ENCODE peak calls at places on chromosomes 13 and 19, in six cellular contexts. S, Q, L, M, V and R are unnamed samples.

GRCh38 chr13:102002271-102002670 is 399.6 kb downstream of the FGF14 start:
- DNase-seq in S (no peak), Q (peak), L (no peak), M (no peak), V (no peak), R (no peak)

GRCh38 chr13:46113596-46113995 is 8.8 kb upstream of the CPB2 start:
- DNase-seq in S (no peak), Q (peak), L (no peak), M (no peak), V (peak), R (no peak)

GRCh38 chr19:19670070-19670551 is 1.5 kb downstream of the ZNF101 start:
- DNase-seq in S (no peak), Q (no peak), L (peak), M (no peak), V (no peak), R (no peak)

GRCh38 chr19:41999071-41999877 is 5.2 kb upstream of the ATP1A3 start:
- DNase-seq in S (no peak), Q (no peak), L (peak), M (no peak), V (peak), R (no peak)

GRCh38 chr19:860481-861098 is 1.1 kb downstream of the CFD start:
- DNase-seq in S (no peak), Q (peak), L (peak), M (peak), V (peak), R (no peak)

GRCh38 chr19:29809795-29810503 is 1.8 kb upstream of the CCNE1 start:
- DNase-seq in S (no peak), Q (no peak), L (no peak), M (no peak), V (no peak), R (no peak)

GRCh38 chr19:10692673-10693264 is 8.5 kb upstream of the QTRT1 start:
- DNase-seq in S (no peak), Q (no peak), L (peak), M (no peak), V (no peak), R (no peak)

GRCh38 chr19:30305346-30306060 is 66.7 kb upstream of the ZNF536 start:
- DNase-seq in S (no peak), Q (no peak), L (no peak), M (no peak), V (no peak), R (no peak)

GRCh38 chr19:8585894-8586750 is 8.9 kb upstream of the MYO1F start:
- DNase-seq in S (no peak), Q (no peak), L (peak), M (no peak), V (peak), R (no peak)

GRCh38 chr13:106291006-106291405 is 244.5 kb downstream of the EFNB2 start:
- DNase-seq in S (no peak), Q (peak), L (no peak), M (no peak), V (no peak), R (no peak)

GRCh38 chr19:5588441-5588840 is 20.7 kb upstream of the TINCR start:
- DNase-seq in S (no peak), Q (peak), L (no peak), M (no peak), V (peak), R (no peak)

GRCh38 chr19:41427647-41428480 is 690 bp upstream of the B3GNT8 start:
- DNase-seq in S (no peak), Q (no peak), L (peak), M (no peak), V (peak), R (peak)

GRCh38 chr13:23500858-23501257 is 67.4 kb upstream of the SACS start:
- DNase-seq in S (no peak), Q (peak), L (no peak), M (no peak), V (peak), R (no peak)

GRCh38 chr13:36778083-36778671 is 40.8 kb upstream of the RFXAP start:
- DNase-seq in S (no peak), Q (peak), L (peak), M (no peak), V (peak), R (no peak)

GRCh38 chr19:1102407-1103106 is 1.2 kb upstream of the GPX4 start:
- DNase-seq in S (peak), Q (peak), L (no peak), M (peak), V (no peak), R (no peak)

GRCh38 chr19:19655051-19655594 is 8.4 kb downstream of the ATP13A1 start:
- DNase-seq in S (no peak), Q (no peak), L (no peak), M (no peak), V (no peak), R (no peak)

GRCh38 chr13:113064534-113065405 is 40.8 kb upstream of the F7 start:
- DNase-seq in S (no peak), Q (peak), L (no peak), M (no peak), V (peak), R (no peak)

GRCh38 chr13:94829801-94830200 is 117.5 kb upstream of the SOX21 start:
- DNase-seq in S (no peak), Q (no peak), L (no peak), M (no peak), V (no peak), R (no peak)

GRCh38 chr19:13861714-13862531 is 15.0 kb upstream of the NANOS3 start:
- DNase-seq in S (peak), Q (peak), L (peak), M (peak), V (peak), R (peak)

GRCh38 chr13:97768134-97768533 is 185.3 kb upstream of the IPO5 start:
- DNase-seq in S (no peak), Q (no peak), L (no peak), M (no peak), V (no peak), R (no peak)

GRCh38 chr13:48654511-48654910 is 782 bp downstream of the CYSLTR2 start:
- DNase-seq in S (no peak), Q (no peak), L (no peak), M (no peak), V (no peak), R (no peak)

GRCh38 chr19:18063463-18063862 is 23.3 kb downstream of the IL12RB1 start:
- DNase-seq in S (no peak), Q (no peak), L (peak), M (no peak), V (no peak), R (no peak)

GRCh38 chr13:51998723-51999471 is 12.4 kb downstream of the ATP7B start:
- DNase-seq in S (no peak), Q (no peak), L (peak), M (no peak), V (no peak), R (no peak)

GRCh38 chr19:7970716-7971448 is 27.4 kb upstream of the TIMM44 start:
- DNase-seq in S (no peak), Q (peak), L (peak), M (no peak), V (peak), R (no peak)

GRCh38 chr13:110711778-110712070 is 1.8 kb upstream of the ING1 start:
- DNase-seq in S (no peak), Q (peak), L (no peak), M (no peak), V (peak), R (no peak)

GRCh38 chr19:35357867-35358573 is at the start of gene FFAR3:
- DNase-seq in S (peak), Q (no peak), L (peak), M (peak), V (peak), R (no peak)

GRCh38 chr19:1618157-1619093 is 13.2 kb upstream of the UQCR11 start:
- DNase-seq in S (no peak), Q (peak), L (peak), M (no peak), V (no peak), R (no peak)

GRCh38 chr19:41175825-41176734 is 16.9 kb upstream of the CYP2S1 start:
- DNase-seq in S (no peak), Q (peak), L (peak), M (peak), V (peak), R (peak)

DNA sequence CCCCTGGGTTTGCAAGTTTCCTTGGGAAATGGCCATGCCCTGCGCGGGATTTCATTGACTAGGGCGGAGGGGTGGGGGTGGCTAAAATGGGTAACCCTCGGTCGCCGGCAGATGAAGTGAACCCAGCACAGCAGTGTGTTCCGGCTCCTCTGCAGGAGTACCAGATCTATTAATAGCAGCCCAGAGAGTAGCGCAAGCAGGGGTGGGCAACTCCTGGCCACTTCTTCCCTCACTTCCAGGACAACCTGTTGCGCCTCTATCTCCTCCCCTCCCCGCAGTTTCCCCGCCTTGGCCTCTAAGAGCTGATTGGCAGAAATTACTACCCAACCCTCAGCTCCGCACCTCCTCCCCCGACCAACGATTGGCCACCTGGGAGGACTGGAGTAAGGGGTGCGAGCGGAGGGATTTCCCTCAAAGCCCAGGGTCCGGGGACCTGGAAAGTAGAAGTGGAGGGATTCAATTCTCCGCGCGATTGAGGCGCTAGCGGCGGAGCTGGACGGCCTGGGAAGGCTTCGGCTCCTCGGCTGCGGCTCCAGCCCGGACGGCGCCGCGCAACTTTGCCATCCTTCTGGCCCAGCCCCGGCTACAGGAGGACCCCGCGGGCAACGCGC is at the start of gene FREM2:
- DNase-seq in S (no peak), Q (peak), L (peak), M (no peak), V (peak), R (peak)
- H3K4me3 ChIP-seq in S (peak), Q (peak), L (peak), M (no peak), V (peak), R (peak)

GRCh38 chr13:72164811-72165210 is 297.8 kb upstream of the DACH1 start:
- DNase-seq in S (no peak), Q (no peak), L (no peak), M (no peak), V (no peak), R (no peak)

GRCh38 chr13:72163671-72164070 is 296.7 kb upstream of the DACH1 start:
- DNase-seq in S (no peak), Q (no peak), L (peak), M (no peak), V (no peak), R (no peak)

GRCh38 chr13:72166102-72166660 is 299.2 kb upstream of the DACH1 start:
- DNase-seq in S (no peak), Q (peak), L (no peak), M (no peak), V (no peak), R (no peak)

GRCh38 chr13:72160977-72161376 is 294.0 kb upstream of the DACH1 start:
- DNase-seq in S (no peak), Q (no peak), L (no peak), M (no peak), V (no peak), R (no peak)
- TF ChIP-seq CTCF in S (no peak), Q (no peak), L (no peak), M (no peak), V (no peak), R (no peak)

GRCh38 chr13:41971848-41972247 is 10.9 kb upstream of the VWA8 start:
- DNase-seq in S (no peak), Q (no peak), L (no peak), M (no peak), V (no peak), R (no peak)
- H3K4me3 ChIP-seq in S (no peak), Q (no peak), L (no peak), M (no peak), V (no peak), R (no peak)

DNA sequence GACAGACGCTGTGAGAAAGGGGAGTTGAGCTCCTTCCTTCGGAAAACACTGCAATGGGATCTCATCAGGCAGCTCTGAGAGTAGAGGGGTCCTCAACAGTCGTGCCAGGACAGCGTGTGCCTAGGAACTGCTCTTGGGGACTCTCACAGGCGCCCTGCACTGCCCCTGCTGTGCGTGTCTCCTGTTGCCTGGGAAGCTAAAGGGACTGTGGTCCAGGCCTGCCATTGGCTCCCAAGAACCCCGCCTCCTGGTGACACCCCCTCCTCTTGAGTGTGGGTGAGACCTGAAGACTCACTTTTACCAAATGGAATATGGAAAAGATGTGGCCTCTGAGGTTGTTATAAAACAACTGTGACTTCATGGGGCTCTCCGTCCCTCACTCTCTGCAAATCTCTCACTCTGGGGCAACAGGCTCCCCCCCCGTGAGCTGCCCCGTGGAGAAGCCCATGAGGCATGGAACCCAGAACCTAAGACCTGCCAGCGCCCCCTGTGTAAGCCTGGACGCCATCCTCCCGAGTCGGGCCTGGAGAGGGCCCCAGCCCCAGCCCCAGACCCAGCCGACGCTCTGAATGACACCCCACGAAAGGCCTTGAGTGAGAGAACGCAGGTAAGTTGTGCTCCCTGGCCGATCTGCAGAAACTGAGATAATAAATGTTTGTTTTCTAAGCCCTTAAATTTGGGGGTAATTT is 302.7 kb downstream of the FGF9 start:
- DNase-seq in S (no peak), Q (no peak), L (peak), M (no peak), V (no peak), R (no peak)
- TF ChIP-seq CTCF in S (no peak), Q (no peak), L (peak), M (no peak), V (no peak), R (no peak)

GRCh38 chr13:69545500-69546025 is 562.1 kb upstream of the ATXN8OS start:
- DNase-seq in S (no peak), Q (no peak), L (no peak), M (no peak), V (no peak), R (no peak)
- H3K4me3 ChIP-seq in S (no peak), Q (no peak), L (no peak), M (no peak), V (no peak), R (no peak)